ENCODE peak calls at places on chromosomes 1 and 21, in ten cellular contexts. R, S, Y, F, T, A, G, K, L and I are unnamed samples.

GRCh38 chr1:105137543-105138444 is 1388.1 kb downstream of the AMY1C start:
- DNase-seq in G (no peak), S (no peak), K (no peak), F (peak; percentile 38), Y (peak; percentile 61), T (no peak), A (no peak), L (no peak), R (peak; percentile 12), I (no peak)

GRCh38 chr21:38766987-38767722 is 38.6 kb upstream of the ETS2 start:
- DNase-seq in K (no peak), G (no peak), S (peak; percentile 82), F (no peak), L (no peak), T (peak; percentile 69), A (no peak), R (no peak), Y (no peak), I (no peak)

GRCh38 chr1:57079454-57080157 is 113.8 kb upstream of the C8B start:
- DNase-seq in Y (peak; percentile 8), K (no peak), A (no peak), G (no peak), F (no peak), R (no peak), T (no peak), L (no peak), S (no peak), I (no peak)

GRCh38 chr1:12244078-12244477 is 14.2 kb downstream of the VPS13D start:
- DNase-seq in G (no peak), L (no peak), R (peak; percentile 15), S (no peak), K (no peak), Y (peak; percentile 37), T (no peak), A (no peak), F (peak; percentile 38), I (no peak)

GRCh38 chr1:64745181-64745985 is 508 bp downstream of the RAVER2 start:
- DNase-seq in S (no peak), L (peak; percentile 28), K (peak; percentile 58), Y (peak; percentile 37), A (peak; percentile 27), T (peak; percentile 3), F (peak; percentile 71), R (peak; percentile 22), G (peak; percentile 77), I (no peak)

GRCh38 chr21:45607922-45608295 is 35.6 kb upstream of the PCBP3 start:
- DNase-seq in S (no peak), A (no peak), G (no peak), R (no peak), F (no peak), L (no peak), K (no peak), Y (no peak), T (no peak), I (no peak)

GRCh38 chr21:32412162-32412997 is at the start of gene EVA1C:
- DNase-seq in K (peak; percentile 86), S (peak; percentile 71), Y (peak; percentile 71), F (no peak), R (no peak), T (peak; percentile 84), L (peak; percentile 82), A (peak; percentile 78), G (peak; percentile 84), I (no peak)

GRCh38 chr1:166122873-166123466 is 43.8 kb downstream of the FAM78B start:
- DNase-seq in Y (no peak), A (no peak), R (no peak), S (no peak), K (no peak), L (no peak), G (no peak), F (no peak), T (no peak), I (no peak)

GRCh38 chr1:236155399-236155767 is 13.0 kb downstream of the GPR137B start:
- DNase-seq in G (no peak), F (no peak), S (no peak), A (no peak), L (no peak), Y (no peak), R (no peak), K (no peak), T (no peak), I (no peak)

GRCh38 chr1:113390871-113391642 is 742 bp downstream of the MAGI3 start:
- DNase-seq in G (peak; percentile 73), Y (peak; percentile 54), F (peak; percentile 47), T (peak; percentile 44), K (peak; percentile 24), L (peak; percentile 43), R (peak; percentile 32), S (peak; percentile 67), A (no peak), I (no peak)

GRCh38 chr1:62196091-62196690 is 1.5 kb downstream of the L1TD1 start:
- DNase-seq in F (no peak), G (no peak), K (no peak), A (no peak), T (no peak), S (no peak), Y (no peak), R (no peak), L (no peak), I (no peak)

GRCh38 chr1:39266269-39266668 is 61.8 kb downstream of the MACF1 start:
- DNase-seq in Y (peak; percentile 20), G (no peak), A (no peak), F (peak; percentile 24), L (no peak), R (peak; percentile 38), S (no peak), T (no peak), K (peak; percentile 39), I (no peak)

GRCh38 chr1:24308365-24309015 is 10.7 kb upstream of the GRHL3 start:
- DNase-seq in T (no peak), G (no peak), F (no peak), L (no peak), R (peak; percentile 22), A (no peak), K (peak; percentile 57), S (no peak), Y (peak; percentile 36), I (no peak)

GRCh38 chr1:203072002-203072607 is 13.7 kb downstream of the MYOG start:
- DNase-seq in A (no peak), K (no peak), G (no peak), T (no peak), L (no peak), F (no peak), R (no peak), S (no peak), Y (no peak), I (no peak)

GRCh38 chr1:78157162-78157561 is 111.4 kb downstream of the GIPC2 start:
- DNase-seq in R (no peak), T (no peak), K (peak; percentile 92), L (no peak), A (no peak), Y (peak; percentile 55), F (no peak), G (no peak), S (no peak), I (peak; percentile 80)

GRCh38 chr1:230453377-230453776 is 27.2 kb upstream of the PGBD5 start:
- DNase-seq in R (no peak), F (no peak), Y (no peak), L (no peak), G (no peak), S (no peak), K (no peak), T (no peak), A (no peak), I (no peak)

GRCh38 chr1:56434025-56434424 is 145.3 kb downstream of the PLPP3 start:
- DNase-seq in T (no peak), L (no peak), K (no peak), G (no peak), R (no peak), A (no peak), S (no peak), F (no peak), Y (no peak), I (no peak)

GRCh38 chr21:42234464-42235241 is 15.7 kb downstream of the ABCG1 start:
- DNase-seq in S (peak; percentile 90), A (peak; percentile 64), G (peak; percentile 92), F (peak; percentile 72), K (peak; percentile 34), Y (peak; percentile 63), T (peak; percentile 91), L (peak; percentile 49), R (peak; percentile 66), I (no peak)

GRCh38 chr1:161801955-161802354 is 35.8 kb downstream of the ATF6 start:
- DNase-seq in T (no peak), F (no peak), Y (no peak), A (no peak), K (no peak), R (no peak), G (peak; percentile 22), L (peak; percentile 39), S (no peak), I (no peak)

GRCh38 chr1:75841421-75841820 is 44.7 kb downstream of the MSH4 start:
- DNase-seq in Y (no peak), G (no peak), A (no peak), T (no peak), R (no peak), F (no peak), K (no peak), L (no peak), S (no peak), I (no peak)

GRCh38 chr1:26300586-26301275 is 5.7 kb downstream of the UBXN11 start:
- DNase-seq in T (no peak), R (no peak), K (no peak), F (no peak), A (no peak), Y (no peak), S (no peak), L (no peak), G (no peak), I (no peak)

GRCh38 chr1:21331752-21332480 is 41.7 kb upstream of the ECE1 start:
- DNase-seq in S (no peak), F (peak; percentile 63), A (no peak), K (no peak), R (no peak), L (no peak), G (no peak), T (no peak), Y (no peak), I (no peak)

GRCh38 chr1:24391882-24392603 is 21.5 kb downstream of the STPG1 start:
- DNase-seq in S (peak; percentile 75), G (peak; percentile 29), F (peak; percentile 59), A (peak; percentile 41), T (peak; percentile 64), K (peak; percentile 72), Y (peak; percentile 79), L (peak; percentile 53), R (peak; percentile 80), I (no peak)

GRCh38 chr1:237000191-237000590 is 4.0 kb downstream of the MT1HL1 start:
- DNase-seq in F (no peak), Y (no peak), K (no peak), R (no peak), L (no peak), S (no peak), G (no peak), T (no peak), A (no peak), I (no peak)

GRCh38 chr1:201275266-201275666 is 8.0 kb upstream of the PKP1 start:
- DNase-seq in L (no peak), K (peak; percentile 81), R (peak; percentile 43), G (no peak), F (no peak), Y (peak; percentile 100), A (no peak), S (no peak), T (no peak), I (no peak)

GRCh38 chr21:42095581-42095980 is 24.5 kb downstream of the UMODL1 start:
- DNase-seq in F (no peak), K (no peak), Y (no peak), R (no peak), A (no peak), T (no peak), S (no peak), L (no peak), G (no peak), I (no peak)

GRCh38 chr1:244863491-244864252 is 671 bp downstream of the HNRNPU start:
- DNase-seq in L (no peak), Y (no peak), G (peak; percentile 48), S (no peak), K (no peak), T (no peak), F (no peak), A (peak; percentile 43), R (no peak), I (no peak)

GRCh38 chr1:201364808-201365105 is 12.7 kb downstream of the TNNT2 start:
- DNase-seq in T (no peak), A (no peak), S (no peak), F (no peak), G (no peak), R (no peak), L (no peak), K (no peak), Y (no peak), I (no peak)